ENCODE peak calls at places on chromosomes 13 and 19, in six cellular contexts. X is heart left ventricle, G is upper lobe of right lung, D is mucosa of descending colon, V is WERI-Rb-1, L is Peyer's patch. W is an unnamed sample. For H3K9me3, the result is how much of the 10 kb centered on the place peaks cover.

GRCh38 chr13:24038846-24039330 is 121.6 kb upstream of the SPATA13 start:
- DNase-seq in D (no peak), L (no peak), X (no peak), V (no peak), G (no peak), W (peak)

GRCh38 chr19:49057636-49058234 is at the start of gene CGB7:
- DNase-seq in V (no peak), G (peak), X (peak), L (peak), D (peak), W (peak)

GRCh38 chr13:46168341-46168740 is 13.6 kb downstream of the LCP1 start:
- DNase-seq in G (peak), V (no peak), X (no peak), D (no peak), L (peak), W (no peak)

GRCh38 chr13:47298506-47298905 is 401.7 kb upstream of the HTR2A start:
- DNase-seq in V (no peak), X (no peak), L (no peak), G (no peak), D (no peak), W (no peak)

GRCh38 chr19:49361438-49362047 is 673 bp downstream of the TEAD2 start:
- DNase-seq in G (peak), X (peak), D (peak), L (peak), V (peak), W (peak)

GRCh38 chr13:113291997-113292862 is 4.8 kb upstream of the LAMP1 start:
- DNase-seq in X (no peak), D (no peak), L (no peak), G (peak), V (peak), W (no peak)

GRCh38 chr19:6065685-6066365 is 44.5 kb downstream of the RFX2 start:
- DNase-seq in V (no peak), D (peak), G (peak), X (no peak), L (peak), W (peak)

GRCh38 chr13:105814219-105814901 is 721.1 kb downstream of the EFNB2 start:
- DNase-seq in V (no peak), G (no peak), L (no peak), D (no peak), X (no peak), W (no peak)

GRCh38 chr13:109256866-109257760 is 529.3 kb downstream of the IRS2 start:
- DNase-seq in L (no peak), G (no peak), V (no peak), X (no peak), D (no peak), W (no peak)

GRCh38 chr19:14954071-14954655 is 12.9 kb downstream of the OR7C2 start:
- DNase-seq in L (no peak), V (no peak), D (no peak), X (no peak), G (no peak), W (peak)

GRCh38 chr19:21748088-21748487 is 19.3 kb downstream of the ZNF100 start:
- DNase-seq in X (no peak), G (no peak), D (no peak), V (no peak), L (no peak), W (no peak)

GRCh38 chr19:16095071-16095571 is 16.6 kb upstream of the RAB8A start:
- DNase-seq in G (no peak), V (no peak), X (no peak), L (no peak), D (no peak), W (peak)

GRCh38 chr19:46162731-46163130 is 14.7 kb downstream of the IGFL2 start:
- DNase-seq in D (no peak), G (no peak), L (no peak), V (no peak), X (no peak), W (no peak)

GRCh38 chr13:59625121-59625520 is 538.6 kb downstream of the DIAPH3 start:
- DNase-seq in L (no peak), G (no peak), X (no peak), V (no peak), D (no peak), W (no peak)

GRCh38 chr19:17579523-17580244 is 24.2 kb downstream of the COLGALT1 start:
- DNase-seq in L (peak), V (peak), X (peak), D (peak), G (peak), W (peak)

GRCh38 chr13:100315522-100315921 is 226.6 kb downstream of the PCCA start:
- DNase-seq in X (no peak), D (no peak), G (no peak), L (no peak), V (no peak), W (no peak)

GRCh38 chr13:79380943-79381445 is 25.1 kb downstream of the RBM26 start:
- DNase-seq in X (no peak), L (no peak), D (no peak), G (no peak), V (no peak), W (no peak)

GRCh38 chr19:7516878-7517277 is 975 bp downstream of the ZNF358 start:
- DNase-seq in V (no peak), D (no peak), L (no peak), G (no peak), X (no peak), W (no peak)

GRCh38 chr19:38657633-38658222 is 10.3 kb downstream of the ACTN4 start:
- DNase-seq in L (no peak), V (no peak), X (no peak), G (no peak), D (no peak), W (no peak)

GRCh38 chr19:5738423-5738822 is 18.0 kb downstream of the CATSPERD start:
- DNase-seq in D (no peak), L (no peak), G (no peak), X (no peak), V (no peak), W (no peak)

GRCh38 chr19:3029070-3029923 is at the start of gene TLE2:
- DNase-seq in G (no peak), X (no peak), D (no peak), V (no peak), L (no peak), W (no peak)

GRCh38 chr13:61608138-61608537 is 192.5 kb upstream of the PCDH20 start:
- DNase-seq in L (no peak), G (no peak), X (no peak), D (no peak), V (no peak), W (no peak)

GRCh38 chr13:43874512-43875092 is 4.9 kb downstream of the CCDC122 start:
- DNase-seq in D (no peak), V (no peak), G (no peak), X (no peak), L (no peak), W (no peak)

GRCh38 chr19:46776927-46777911 is 11.2 kb downstream of the SLC1A5 start:
- DNase-seq in D (no peak), X (no peak), L (no peak), V (peak), G (no peak), W (no peak)

GRCh38 chr13:30829788-30830637 is 76.1 kb upstream of the MEDAG start:
- DNase-seq in G (no peak), V (no peak), L (no peak), D (no peak), X (no peak), W (no peak)

GRCh38 chr19:39506944-39507714 is 7.8 kb upstream of the SELENOV start:
- DNase-seq in G (no peak), L (no peak), V (peak), D (peak), X (no peak), W (no peak)

GRCh38 chr13:97913206-97913605 is 40.3 kb upstream of the IPO5 start:
- DNase-seq in V (no peak), L (no peak), G (no peak), X (no peak), D (no peak), W (no peak)

GRCh38 chr19:48319647-48320537 is 5.5 kb upstream of the EMP3 start:
- DNase-seq in X (peak), L (peak), V (peak), G (peak), D (peak), W (peak)

GRCh38 chr13:104773775-104774174 is 1707.6 kb upstream of the SLC10A2 start:
- DNase-seq in X (no peak), D (no peak), L (no peak), G (no peak), V (no peak), W (no peak)

GRCh38 chr19:45917421-45918091 is 3.0 kb upstream of the NANOS2 start:
- DNase-seq in X (no peak), V (no peak), G (no peak), L (no peak), D (no peak), W (no peak)

GRCh38 chr13:78256479-78256878 is 337.8 kb upstream of the EDNRB start:
- DNase-seq in L (no peak), D (no peak), V (no peak), X (no peak), G (no peak), W (no peak)

GRCh38 chr13:75850915-75851314 is 214.8 kb downstream of the LMO7 start:
- DNase-seq in L (no peak), X (no peak), G (no peak), D (no peak), V (no peak), W (no peak)

GRCh38 chr13:111217661-111218060 is 102.6 kb downstream of the ARHGEF7 start:
- DNase-seq in L (no peak), V (no peak), G (peak), D (no peak), X (no peak), W (no peak)

GRCh38 chr13:111219306-111219705 is 101.1 kb upstream of the TEX29 start:
- DNase-seq in G (no peak), L (no peak), D (no peak), V (no peak), X (peak), W (peak)

GRCh38 chr13:111215081-111216047 is 100.3 kb downstream of the ARHGEF7 start:
- DNase-seq in G (no peak), V (no peak), X (no peak), D (no peak), L (no peak), W (no peak)

GRCh38 chr13:111213964-111214726 is 99.0 kb downstream of the ARHGEF7 start:
- DNase-seq in X (no peak), G (no peak), D (no peak), V (no peak), L (no peak), W (no peak)

GRCh38 chr13:111216166-111216960 is 101.3 kb downstream of the ARHGEF7 start:
- DNase-seq in L (peak), V (peak), D (peak), X (no peak), G (no peak), W (peak)
- TF ChIP-seq CTCF in L (no peak), V (peak), D (no peak), X (no peak), G (peak), W (no peak)

GRCh38 chr19:4089946-4090345 is 23.2 kb upstream of the ZBTB7A start:
- DNase-seq in G (no peak), D (no peak), L (no peak), X (no peak), V (no peak), W (no peak)
- H3K4me3 ChIP-seq in G (peak), D (no peak), L (no peak), X (no peak), V (no peak), W (no peak)

GRCh38 chr19:12139885-12140544 is at the start of gene ZNF20:
- DNase-seq in L (peak), V (peak), X (peak), G (peak), D (peak), W (peak)

GRCh38 chr19:12141405-12141736 is 1.2 kb upstream of the ZNF20 start:
- DNase-seq in G (no peak), V (no peak), L (no peak), D (no peak), X (no peak), W (no peak)

GRCh38 chr19:12140545-12141404 is 625 bp upstream of the ZNF20 start:
- DNase-seq in X (peak), D (peak), V (peak), G (peak), L (peak), W (peak)

DNA sequence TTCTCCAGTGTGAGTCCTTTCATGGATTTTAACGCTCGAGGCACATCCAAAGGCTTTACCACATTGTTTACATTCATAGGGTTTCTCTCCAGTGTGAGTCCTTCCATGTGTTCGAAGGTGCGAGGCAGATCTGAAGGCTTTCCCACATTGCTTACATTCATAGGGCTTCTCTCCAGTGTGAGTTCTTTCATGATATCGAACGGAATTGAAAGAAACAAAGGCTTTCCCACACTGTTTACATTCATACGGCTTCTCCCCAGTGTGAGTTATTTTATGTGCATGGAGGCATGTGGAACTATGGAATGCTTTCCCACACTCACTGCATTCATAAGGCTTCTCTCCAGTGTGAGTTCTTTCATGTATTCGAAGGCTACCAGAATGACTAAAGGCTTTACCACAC is 5.2 kb upstream of the ZNF20 start:
- DNase-seq in X (no peak), L (no peak), V (no peak), D (no peak), G (no peak), W (no peak)
- H3K9me3 ChIP-seq in X (under half), L (under half), V (under half), D (under half), G (under half), W (under half)

GRCh38 chr13:68232351-68233130 is 1002.4 kb upstream of the PCDH9 start:
- DNase-seq in V (no peak), L (no peak), D (no peak), X (no peak), G (no peak), W (no peak)

GRCh38 chr13:68234278-68234677 is 1004.1 kb upstream of the PCDH9 start:
- DNase-seq in V (no peak), L (no peak), X (no peak), G (no peak), D (no peak), W (no peak)
- TF ChIP-seq CTCF in V (no peak), L (no peak), X (no peak), G (no peak), D (no peak), W (no peak)

DNA sequence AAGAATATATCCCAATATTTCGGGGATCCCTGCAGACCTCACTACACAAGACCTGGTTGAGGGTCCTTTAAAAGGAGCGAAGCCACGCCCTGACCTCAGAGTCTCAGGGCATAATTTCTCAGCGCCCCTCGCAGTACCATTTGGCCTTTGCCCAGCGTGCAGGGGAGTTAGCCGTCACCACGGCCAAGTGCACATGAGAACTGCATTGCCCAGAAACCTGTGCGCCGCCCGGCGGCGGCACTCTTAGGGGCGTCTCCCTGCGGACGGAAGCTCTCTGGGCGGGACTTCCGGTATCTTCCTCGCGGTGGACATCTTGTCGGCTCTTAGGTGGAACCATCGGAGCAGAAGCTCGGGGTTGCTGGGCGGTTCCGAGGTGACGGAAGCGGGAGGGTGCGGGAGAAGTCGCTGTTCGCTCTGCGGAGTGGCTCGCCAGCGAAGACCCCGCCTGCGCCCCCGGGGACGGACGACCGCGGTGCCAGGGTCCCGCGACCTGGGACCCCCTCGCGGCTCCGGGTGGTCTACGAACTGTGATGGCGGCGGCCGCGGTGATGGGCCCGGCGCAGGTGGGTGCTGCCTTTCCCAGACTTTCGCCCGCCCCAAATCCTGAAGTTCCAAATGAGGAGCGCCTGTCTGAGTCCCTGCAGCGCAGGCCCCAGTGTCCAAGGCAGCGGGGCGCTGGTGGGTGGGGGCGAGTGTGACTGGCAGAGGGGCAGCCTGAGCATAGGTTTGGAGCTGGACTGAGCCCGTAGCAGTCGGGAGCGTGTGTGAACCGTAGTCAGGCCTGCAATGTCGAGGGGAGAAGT is at the start of gene ZNF134:
- DNase-seq in D (peak), G (peak), L (peak), V (peak), X (peak), W (peak)
- H3K4me3 ChIP-seq in D (peak), G (peak), L (peak), V (peak), X (peak), W (peak)

GRCh38 chr13:65642301-65642700 is 1587.8 kb downstream of the PCDH9 start:
- DNase-seq in D (no peak), V (no peak), L (no peak), G (no peak), X (no peak), W (no peak)

GRCh38 chr13:65638572-65639168 is 1591.5 kb downstream of the PCDH9 start:
- DNase-seq in X (no peak), D (no peak), G (no peak), V (peak), L (no peak), W (no peak)
- H3K9me3 ChIP-seq in X (under half), D (under half), G (under half), V (under half), L (under half), W (under half)

DNA sequence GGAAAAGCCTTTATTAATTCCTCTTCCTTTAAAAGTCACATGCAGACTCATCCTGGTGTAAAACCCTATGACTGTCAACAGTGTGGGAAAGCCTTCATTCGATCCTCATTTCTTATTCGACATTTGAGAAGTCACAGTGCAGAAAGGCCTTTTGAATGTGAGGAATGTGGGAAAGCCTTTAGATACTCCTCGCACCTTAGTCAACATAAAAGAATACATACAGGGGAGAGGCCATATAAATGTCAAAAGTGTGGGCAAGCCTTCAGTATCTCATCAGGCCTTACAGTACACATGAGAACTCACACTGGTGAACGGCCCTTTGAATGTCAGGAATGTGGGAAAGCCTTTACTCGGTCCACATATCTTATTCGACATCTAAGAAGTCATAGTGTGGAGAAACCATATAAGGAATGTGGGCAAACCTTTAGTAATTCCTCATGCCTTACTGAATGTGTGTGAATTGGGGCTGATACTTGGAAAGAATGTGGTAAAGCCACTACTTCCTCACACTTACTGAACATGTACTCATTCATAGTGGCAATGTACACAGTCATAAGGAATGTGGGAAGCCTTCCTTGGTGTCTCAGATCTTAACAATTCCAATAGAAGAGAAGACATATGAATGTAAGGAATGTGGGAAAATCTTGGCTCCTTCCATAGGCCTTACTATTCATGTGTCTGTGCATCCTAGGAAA is 18.8 kb downstream of the ZNF559 start:
- DNase-seq in L (no peak), D (no peak), X (no peak), V (no peak), G (no peak), W (no peak)
- TF ChIP-seq CTCF in L (no peak), D (no peak), X (no peak), V (no peak), G (no peak), W (no peak)

DNA sequence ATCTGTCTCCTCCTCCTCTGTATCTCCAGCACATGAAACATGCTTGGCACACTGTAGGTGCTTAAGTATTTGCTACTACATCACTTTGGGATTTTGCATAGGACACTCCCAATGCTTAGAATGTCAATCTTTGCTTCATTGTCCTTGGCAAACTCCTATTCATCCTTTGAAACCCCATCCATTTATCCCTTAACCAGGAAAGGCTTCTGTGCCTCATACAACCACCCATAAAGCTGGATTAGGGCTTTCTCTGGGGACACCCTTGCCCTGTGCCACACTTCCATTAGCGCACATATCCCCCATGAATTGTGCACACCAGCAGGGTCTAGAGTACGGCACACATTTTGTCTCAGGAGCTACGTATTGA is 5.8 kb upstream of the EPS8L1 start:
- DNase-seq in D (no peak), L (no peak), G (no peak), X (no peak), V (no peak), W (no peak)
- H3K4me3 ChIP-seq in D (no peak), L (no peak), G (peak), X (peak), V (no peak), W (peak)

DNA sequence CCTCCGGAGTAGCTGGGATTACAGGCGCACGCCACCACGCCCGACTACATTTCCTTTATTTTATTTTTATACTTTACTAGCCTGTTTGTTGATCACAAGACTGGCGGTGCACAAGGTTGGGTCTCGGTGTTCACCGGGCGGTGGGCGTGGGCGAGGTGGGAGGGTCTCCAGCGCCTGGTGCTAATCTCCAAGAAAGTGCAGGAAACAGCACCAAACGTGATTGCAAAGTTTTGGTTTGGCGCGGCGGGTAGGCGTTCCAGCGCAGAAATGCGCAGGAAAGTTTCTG is 24.1 kb upstream of the ZNF850 start:
- DNase-seq in G (no peak), D (no peak), L (no peak), X (no peak), V (no peak), W (no peak)
- H3K9me3 ChIP-seq in G (under half), D (half or more), L (under half), X (under half), V (under half), W (under half)